ENCODE peak calls at places on chromosomes 3 and 15, in six cellular contexts. One of them, this sample, is unnamed. For H3K4me1, the result is how much of the 10 kb centered on the place peaks cover.

GRCh38 chr15:44710236-44711088 is 661 bp downstream of the PATL2 start:
- DNase-seq in lower lobe of right lung: peak
- DNase-seq in neuronal stem cell: no peak
- DNase-seq in heart left ventricle: no peak
- DNase-seq in CD8-positive, alpha-beta T cell: no peak
- DNase-seq in left lung: peak
- DNase-seq in this sample: peak

GRCh38 chr3:46986782-46987484 is 7.5 kb downstream of the NBEAL2 start:
- DNase-seq in lower lobe of right lung: peak
- DNase-seq in left lung: no peak
- DNase-seq in heart left ventricle: no peak
- DNase-seq in CD8-positive, alpha-beta T cell: no peak
- DNase-seq in neuronal stem cell: no peak
- DNase-seq in this sample: peak

GRCh38 chr3:141091416-141091815 is 40.3 kb downstream of the SPSB4 start:
- DNase-seq in CD8-positive, alpha-beta T cell: no peak
- DNase-seq in lower lobe of right lung: no peak
- DNase-seq in left lung: no peak
- DNase-seq in neuronal stem cell: no peak
- DNase-seq in heart left ventricle: no peak
- DNase-seq in this sample: no peak

GRCh38 chr3:105899528-105899927 is 30.7 kb upstream of the CBLB start:
- DNase-seq in CD8-positive, alpha-beta T cell: no peak
- DNase-seq in lower lobe of right lung: no peak
- DNase-seq in heart left ventricle: no peak
- DNase-seq in neuronal stem cell: no peak
- DNase-seq in left lung: no peak
- DNase-seq in this sample: no peak

GRCh38 chr15:25186411-25186810 is 231.6 kb downstream of the SNRPN start:
- DNase-seq in neuronal stem cell: no peak
- DNase-seq in CD8-positive, alpha-beta T cell: no peak
- DNase-seq in left lung: no peak
- DNase-seq in lower lobe of right lung: peak
- DNase-seq in heart left ventricle: no peak
- DNase-seq in this sample: no peak

GRCh38 chr3:161349529-161350278 is 21.6 kb downstream of the SPTSSB start:
- DNase-seq in CD8-positive, alpha-beta T cell: no peak
- DNase-seq in lower lobe of right lung: no peak
- DNase-seq in left lung: no peak
- DNase-seq in heart left ventricle: no peak
- DNase-seq in neuronal stem cell: no peak
- DNase-seq in this sample: no peak

GRCh38 chr3:133506215-133506901 is 67.1 kb upstream of the CDV3 start:
- DNase-seq in lower lobe of right lung: no peak
- DNase-seq in heart left ventricle: no peak
- DNase-seq in neuronal stem cell: no peak
- DNase-seq in CD8-positive, alpha-beta T cell: no peak
- DNase-seq in left lung: no peak
- DNase-seq in this sample: no peak

GRCh38 chr3:71718069-71718468 is 7.1 kb downstream of the EIF4E3 start:
- DNase-seq in heart left ventricle: no peak
- DNase-seq in neuronal stem cell: no peak
- DNase-seq in CD8-positive, alpha-beta T cell: no peak
- DNase-seq in left lung: no peak
- DNase-seq in lower lobe of right lung: no peak
- DNase-seq in this sample: no peak

GRCh38 chr3:16998236-16998923 is 113.6 kb downstream of the PLCL2 start:
- DNase-seq in lower lobe of right lung: no peak
- DNase-seq in neuronal stem cell: no peak
- DNase-seq in left lung: no peak
- DNase-seq in CD8-positive, alpha-beta T cell: no peak
- DNase-seq in heart left ventricle: no peak
- DNase-seq in this sample: no peak

GRCh38 chr3:134877788-134878187 is 82.7 kb downstream of the EPHB1 start:
- DNase-seq in lower lobe of right lung: no peak
- DNase-seq in heart left ventricle: no peak
- DNase-seq in left lung: no peak
- DNase-seq in neuronal stem cell: no peak
- DNase-seq in CD8-positive, alpha-beta T cell: no peak
- DNase-seq in this sample: no peak

GRCh38 chr15:77143606-77144005 is 72.7 kb upstream of the TSPAN3 start:
- DNase-seq in neuronal stem cell: no peak
- DNase-seq in lower lobe of right lung: no peak
- DNase-seq in CD8-positive, alpha-beta T cell: no peak
- DNase-seq in heart left ventricle: no peak
- DNase-seq in left lung: no peak
- DNase-seq in this sample: no peak

GRCh38 chr3:48642605-48643004 is 7.3 kb upstream of the SLC26A6 start:
- DNase-seq in left lung: no peak
- DNase-seq in heart left ventricle: no peak
- DNase-seq in lower lobe of right lung: no peak
- DNase-seq in neuronal stem cell: no peak
- DNase-seq in CD8-positive, alpha-beta T cell: no peak
- DNase-seq in this sample: no peak

GRCh38 chr3:123618768-123619484 is 34.1 kb upstream of the HACD2 start:
- DNase-seq in lower lobe of right lung: peak
- DNase-seq in neuronal stem cell: no peak
- DNase-seq in heart left ventricle: peak
- DNase-seq in left lung: peak
- DNase-seq in CD8-positive, alpha-beta T cell: no peak
- DNase-seq in this sample: peak

GRCh38 chr3:25156526-25157075 is 271.5 kb upstream of the RARB start:
- DNase-seq in heart left ventricle: no peak
- DNase-seq in CD8-positive, alpha-beta T cell: no peak
- DNase-seq in neuronal stem cell: peak
- DNase-seq in lower lobe of right lung: no peak
- DNase-seq in left lung: no peak
- DNase-seq in this sample: no peak

GRCh38 chr15:72902245-72902928 is 118.8 kb upstream of the ADPGK start:
- DNase-seq in CD8-positive, alpha-beta T cell: no peak
- DNase-seq in lower lobe of right lung: peak
- DNase-seq in left lung: peak
- DNase-seq in heart left ventricle: peak
- DNase-seq in neuronal stem cell: no peak
- DNase-seq in this sample: peak

GRCh38 chr3:3232251-3232650 is 52.8 kb upstream of the CRBN start:
- DNase-seq in CD8-positive, alpha-beta T cell: no peak
- DNase-seq in left lung: no peak
- DNase-seq in heart left ventricle: no peak
- DNase-seq in neuronal stem cell: no peak
- DNase-seq in lower lobe of right lung: no peak
- DNase-seq in this sample: no peak

GRCh38 chr15:36136054-36136453 is 443.4 kb upstream of the CDIN1 start:
- DNase-seq in lower lobe of right lung: no peak
- DNase-seq in heart left ventricle: no peak
- DNase-seq in left lung: no peak
- DNase-seq in neuronal stem cell: no peak
- DNase-seq in CD8-positive, alpha-beta T cell: no peak
- DNase-seq in this sample: no peak

GRCh38 chr3:180059351-180059750 is 22.6 kb upstream of the PEX5L start:
- DNase-seq in lower lobe of right lung: no peak
- DNase-seq in neuronal stem cell: no peak
- DNase-seq in CD8-positive, alpha-beta T cell: no peak
- DNase-seq in heart left ventricle: no peak
- DNase-seq in left lung: no peak
- DNase-seq in this sample: no peak

GRCh38 chr3:182909318-182910040 is 70.9 kb downstream of the DCUN1D1 start:
- DNase-seq in heart left ventricle: no peak
- DNase-seq in neuronal stem cell: no peak
- DNase-seq in left lung: no peak
- DNase-seq in CD8-positive, alpha-beta T cell: no peak
- DNase-seq in lower lobe of right lung: no peak
- DNase-seq in this sample: no peak

GRCh38 chr3:11482024-11482423 is 161.7 kb downstream of the VGLL4 start:
- DNase-seq in neuronal stem cell: no peak
- DNase-seq in left lung: no peak
- DNase-seq in heart left ventricle: peak
- DNase-seq in CD8-positive, alpha-beta T cell: no peak
- DNase-seq in lower lobe of right lung: no peak
- DNase-seq in this sample: peak

GRCh38 chr3:38835939-38836338 is 19.9 kb upstream of the SCN10A start:
- DNase-seq in left lung: no peak
- DNase-seq in lower lobe of right lung: no peak
- DNase-seq in neuronal stem cell: no peak
- DNase-seq in CD8-positive, alpha-beta T cell: no peak
- DNase-seq in heart left ventricle: no peak
- DNase-seq in this sample: no peak

GRCh38 chr15:41695750-41696436 is 35.7 kb downstream of the MGA start:
- DNase-seq in heart left ventricle: peak
- DNase-seq in neuronal stem cell: no peak
- DNase-seq in lower lobe of right lung: no peak
- DNase-seq in left lung: no peak
- DNase-seq in CD8-positive, alpha-beta T cell: peak
- DNase-seq in this sample: no peak

GRCh38 chr3:23115171-23115877 is 87.8 kb upstream of the UBE2E2 start:
- DNase-seq in neuronal stem cell: no peak
- DNase-seq in CD8-positive, alpha-beta T cell: no peak
- DNase-seq in lower lobe of right lung: no peak
- DNase-seq in left lung: no peak
- DNase-seq in heart left ventricle: no peak
- DNase-seq in this sample: no peak

GRCh38 chr3:174466471-174467054 is 392.6 kb upstream of the NAALADL2 start:
- DNase-seq in lower lobe of right lung: no peak
- DNase-seq in neuronal stem cell: peak
- DNase-seq in heart left ventricle: no peak
- DNase-seq in CD8-positive, alpha-beta T cell: no peak
- DNase-seq in left lung: no peak
- DNase-seq in this sample: no peak

GRCh38 chr3:33658971-33659848 is 58.8 kb downstream of the CLASP2 start:
- DNase-seq in neuronal stem cell: peak
- DNase-seq in lower lobe of right lung: peak
- DNase-seq in heart left ventricle: peak
- DNase-seq in left lung: peak
- DNase-seq in CD8-positive, alpha-beta T cell: no peak
- DNase-seq in this sample: peak

GRCh38 chr3:14204605-14205284 is 26.1 kb downstream of the LSM3 start:
- DNase-seq in heart left ventricle: peak
- DNase-seq in left lung: no peak
- DNase-seq in neuronal stem cell: no peak
- DNase-seq in lower lobe of right lung: no peak
- DNase-seq in CD8-positive, alpha-beta T cell: no peak
- DNase-seq in this sample: peak

GRCh38 chr15:81061490-81062235 is 60.9 kb downstream of the TLNRD1 start:
- DNase-seq in heart left ventricle: no peak
- DNase-seq in lower lobe of right lung: no peak
- DNase-seq in CD8-positive, alpha-beta T cell: no peak
- DNase-seq in left lung: no peak
- DNase-seq in neuronal stem cell: no peak
- DNase-seq in this sample: no peak

GRCh38 chr3:185519021-185519420 is 20.2 kb upstream of the TMEM41A start:
- DNase-seq in CD8-positive, alpha-beta T cell: no peak
- DNase-seq in neuronal stem cell: no peak
- DNase-seq in heart left ventricle: no peak
- DNase-seq in left lung: no peak
- DNase-seq in lower lobe of right lung: no peak
- DNase-seq in this sample: no peak
- H3K4me3 ChIP-seq in CD8-positive, alpha-beta T cell: no peak
- H3K4me3 ChIP-seq in neuronal stem cell: no peak
- H3K4me3 ChIP-seq in heart left ventricle: no peak
- H3K4me3 ChIP-seq in left lung: no peak
- H3K4me3 ChIP-seq in lower lobe of right lung: no peak
- H3K4me3 ChIP-seq in this sample: no peak

GRCh38 chr3:186368164-186368563 is 6.1 kb upstream of the DGKG start:
- DNase-seq in heart left ventricle: no peak
- DNase-seq in CD8-positive, alpha-beta T cell: no peak
- DNase-seq in neuronal stem cell: no peak
- DNase-seq in lower lobe of right lung: no peak
- DNase-seq in left lung: no peak
- DNase-seq in this sample: no peak
- H3K4me1 ChIP-seq in heart left ventricle: under half
- H3K4me1 ChIP-seq in CD8-positive, alpha-beta T cell: under half
- H3K4me1 ChIP-seq in neuronal stem cell: under half
- H3K4me1 ChIP-seq in lower lobe of right lung: under half
- H3K4me1 ChIP-seq in left lung: under half
- H3K4me1 ChIP-seq in this sample: under half

GRCh38 chr3:4467522-4467867 is 426 bp upstream of the SUMF1 start:
- DNase-seq in left lung: no peak
- DNase-seq in neuronal stem cell: no peak
- DNase-seq in CD8-positive, alpha-beta T cell: no peak
- DNase-seq in heart left ventricle: no peak
- DNase-seq in lower lobe of right lung: no peak
- DNase-seq in this sample: no peak
- H3K4me3 ChIP-seq in left lung: peak
- H3K4me3 ChIP-seq in neuronal stem cell: peak
- H3K4me3 ChIP-seq in CD8-positive, alpha-beta T cell: peak
- H3K4me3 ChIP-seq in heart left ventricle: peak
- H3K4me3 ChIP-seq in lower lobe of right lung: peak
- H3K4me3 ChIP-seq in this sample: peak

GRCh38 chr3:150975992-150976368 is 3.5 kb upstream of the CLRN1 start:
- DNase-seq in lower lobe of right lung: no peak
- DNase-seq in CD8-positive, alpha-beta T cell: no peak
- DNase-seq in neuronal stem cell: no peak
- DNase-seq in left lung: no peak
- DNase-seq in heart left ventricle: no peak
- DNase-seq in this sample: no peak

GRCh38 chr3:150970665-150971327 is 1.7 kb downstream of the CLRN1 start:
- DNase-seq in lower lobe of right lung: no peak
- DNase-seq in neuronal stem cell: no peak
- DNase-seq in left lung: no peak
- DNase-seq in CD8-positive, alpha-beta T cell: no peak
- DNase-seq in heart left ventricle: no peak
- DNase-seq in this sample: no peak

GRCh38 chr3:150972379-150972985 is at the start of gene CLRN1:
- DNase-seq in CD8-positive, alpha-beta T cell: no peak
- DNase-seq in heart left ventricle: no peak
- DNase-seq in neuronal stem cell: no peak
- DNase-seq in lower lobe of right lung: no peak
- DNase-seq in left lung: no peak
- DNase-seq in this sample: no peak

DNA sequence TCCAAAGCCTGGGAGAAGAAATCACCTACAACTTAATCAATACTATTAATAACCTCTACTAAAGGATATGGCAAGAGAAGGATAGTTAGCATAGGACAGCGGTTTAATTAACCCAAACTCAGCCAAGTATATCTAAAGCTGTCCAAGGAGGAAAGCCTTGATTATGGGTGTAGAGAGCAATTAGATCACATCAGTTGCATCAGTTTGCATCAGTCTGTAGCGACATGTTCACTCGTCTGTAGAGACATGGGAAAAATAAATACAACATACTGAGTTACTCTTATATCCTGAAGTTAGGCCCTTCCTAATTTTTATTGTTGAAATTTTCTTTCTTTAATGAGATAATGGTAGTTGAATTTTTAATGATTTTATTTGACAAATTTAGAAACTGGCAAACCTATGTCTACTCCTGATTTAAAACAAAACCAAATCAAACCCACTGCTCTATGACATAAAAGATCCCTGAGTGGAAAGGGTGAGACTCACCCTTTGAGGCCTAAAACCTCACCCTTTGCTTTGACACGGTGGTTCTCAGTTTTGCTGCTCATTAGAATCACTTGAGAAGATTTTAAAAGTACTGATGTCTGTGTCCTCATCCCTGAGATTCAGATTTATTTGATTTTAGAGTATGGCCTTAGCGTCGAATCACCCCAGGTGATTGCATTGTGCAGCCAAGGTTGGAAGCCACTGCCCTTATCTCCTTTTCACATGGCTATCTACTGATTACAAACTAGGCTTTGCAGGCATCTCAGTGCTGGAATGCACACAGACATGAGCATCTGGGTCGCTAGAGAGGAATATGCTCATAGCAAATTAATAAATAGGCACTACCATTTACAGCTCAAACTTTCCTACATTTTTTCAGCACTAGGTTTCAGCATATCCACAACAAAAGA is 2.8 kb upstream of the CLRN1 start:
- DNase-seq in neuronal stem cell: no peak
- DNase-seq in lower lobe of right lung: no peak
- DNase-seq in CD8-positive, alpha-beta T cell: no peak
- DNase-seq in heart left ventricle: no peak
- DNase-seq in left lung: no peak
- DNase-seq in this sample: no peak
- H3K4me1 ChIP-seq in neuronal stem cell: under half
- H3K4me1 ChIP-seq in lower lobe of right lung: under half
- H3K4me1 ChIP-seq in CD8-positive, alpha-beta T cell: under half
- H3K4me1 ChIP-seq in heart left ventricle: under half
- H3K4me1 ChIP-seq in left lung: under half
- H3K4me1 ChIP-seq in this sample: under half